ENCODE peak calls at places on chromosomes 13 and 19, in four cellular contexts. H is stimulated activated CD4-positive, alpha-beta T cell treated with anti-CD3 and anti-CD28 coated beads, TNF-alpha, amount 100 ng/mL, for 1 hour; R is MCF 10A; B is posterior cingulate gyrus. W is an unnamed sample.

GRCh38 chr13:52395704-52396103 is 10.3 kb downstream of the THSD1 start:
- DNase-seq in H (no peak), R (no peak), B (no peak), W (no peak)

GRCh38 chr19:44698492-44699201 is at the start of gene CEACAM16:
- DNase-seq in H (no peak), R (no peak), B (no peak), W (no peak)

GRCh38 chr19:2546128-2547032 is 70.5 kb downstream of the GADD45B start:
- DNase-seq in H (no peak), R (no peak), B (peak; percentile 87), W (no peak)

GRCh38 chr13:98962901-98963594 is 14.8 kb downstream of the DOCK9 start:
- DNase-seq in H (no peak), R (no peak), B (no peak), W (no peak)

GRCh38 chr13:36913463-36913862 is 6.6 kb downstream of the SMAD9 start:
- DNase-seq in H (no peak), R (no peak), B (no peak), W (no peak)

GRCh38 chr13:101835920-101836319 is 383.4 kb downstream of the ITGBL1 start:
- DNase-seq in H (no peak), R (no peak), B (no peak), W (no peak)

GRCh38 chr13:98480915-98481510 is 95.9 kb downstream of the STK24 start:
- DNase-seq in H (no peak), R (no peak), B (no peak), W (no peak)

GRCh38 chr19:14979498-14980255 is at the start of gene SLC1A6:
- DNase-seq in H (no peak), R (no peak), B (no peak), W (no peak)

GRCh38 chr13:50393641-50394040 is 378.4 kb downstream of the KCNRG start:
- DNase-seq in H (no peak), R (no peak), B (no peak), W (no peak)

GRCh38 chr19:46913852-46914430 is 53.1 kb downstream of the ARHGAP35 start:
- DNase-seq in H (no peak), R (no peak), B (no peak), W (no peak)

GRCh38 chr19:39407644-39408391 is 1.2 kb downstream of the ZFP36 start:
- DNase-seq in H (no peak), R (no peak), B (no peak), W (no peak)